ENCODE peak calls at places on chromosomes 2 and 18, in seven cellular contexts. One of them, this sample, is unnamed.

GRCh38 chr18:23828426-23828825 is 139.2 kb downstream of the LAMA3 start:
- DNase-seq in fibroblast of lung: peak
- DNase-seq in cardiac fibroblast: peak
- DNase-seq in IMR-90: peak
- DNase-seq in neural crest cell: no peak
- DNase-seq in RWPE1: peak
- DNase-seq in ovary: no peak
- DNase-seq in this sample: no peak

GRCh38 chr2:233462202-233462785 is 104.3 kb downstream of the USP40 start:
- DNase-seq in fibroblast of lung: no peak
- DNase-seq in cardiac fibroblast: no peak
- DNase-seq in IMR-90: no peak
- DNase-seq in neural crest cell: no peak
- DNase-seq in RWPE1: no peak
- DNase-seq in ovary: no peak
- DNase-seq in this sample: no peak

GRCh38 chr2:113056501-113056900 is 2.5 kb upstream of the IL36RN start:
- DNase-seq in fibroblast of lung: no peak
- DNase-seq in cardiac fibroblast: no peak
- DNase-seq in IMR-90: no peak
- DNase-seq in neural crest cell: no peak
- DNase-seq in RWPE1: no peak
- DNase-seq in ovary: no peak
- DNase-seq in this sample: no peak

GRCh38 chr18:39414009-39414700 is 1848.6 kb upstream of the CELF4 start:
- DNase-seq in fibroblast of lung: peak
- DNase-seq in cardiac fibroblast: peak
- DNase-seq in IMR-90: peak
- DNase-seq in neural crest cell: no peak
- DNase-seq in RWPE1: peak
- DNase-seq in ovary: no peak
- DNase-seq in this sample: no peak

GRCh38 chr2:185385157-185385556 is 353.4 kb upstream of the FSIP2 start:
- DNase-seq in fibroblast of lung: peak
- DNase-seq in cardiac fibroblast: no peak
- DNase-seq in IMR-90: no peak
- DNase-seq in neural crest cell: no peak
- DNase-seq in RWPE1: no peak
- DNase-seq in ovary: no peak
- DNase-seq in this sample: no peak

GRCh38 chr2:42099431-42100173 is 51.8 kb downstream of the PKDCC start:
- DNase-seq in fibroblast of lung: no peak
- DNase-seq in cardiac fibroblast: no peak
- DNase-seq in IMR-90: no peak
- DNase-seq in neural crest cell: no peak
- DNase-seq in RWPE1: no peak
- DNase-seq in ovary: no peak
- DNase-seq in this sample: no peak

GRCh38 chr2:214856116-214856515 is 46.6 kb upstream of the BARD1 start:
- DNase-seq in fibroblast of lung: peak
- DNase-seq in cardiac fibroblast: no peak
- DNase-seq in IMR-90: peak
- DNase-seq in neural crest cell: no peak
- DNase-seq in RWPE1: peak
- DNase-seq in ovary: no peak
- DNase-seq in this sample: no peak

GRCh38 chr2:188518391-188518790 is 226.7 kb downstream of the GULP1 start:
- DNase-seq in fibroblast of lung: peak
- DNase-seq in cardiac fibroblast: peak
- DNase-seq in IMR-90: peak
- DNase-seq in neural crest cell: no peak
- DNase-seq in RWPE1: no peak
- DNase-seq in ovary: no peak
- DNase-seq in this sample: no peak

GRCh38 chr18:64095056-64095455 is 53.8 kb downstream of the LINC00305 start:
- DNase-seq in fibroblast of lung: no peak
- DNase-seq in cardiac fibroblast: no peak
- DNase-seq in IMR-90: no peak
- DNase-seq in neural crest cell: no peak
- DNase-seq in RWPE1: no peak
- DNase-seq in ovary: no peak
- DNase-seq in this sample: no peak

GRCh38 chr18:64100136-64100922 is 48.6 kb downstream of the LINC00305 start:
- DNase-seq in fibroblast of lung: no peak
- DNase-seq in cardiac fibroblast: no peak
- DNase-seq in IMR-90: no peak
- DNase-seq in neural crest cell: no peak
- DNase-seq in RWPE1: no peak
- DNase-seq in ovary: no peak
- DNase-seq in this sample: no peak

GRCh38 chr18:64099244-64099643 is 49.6 kb downstream of the LINC00305 start:
- DNase-seq in fibroblast of lung: no peak
- DNase-seq in cardiac fibroblast: no peak
- DNase-seq in IMR-90: no peak
- DNase-seq in neural crest cell: no peak
- DNase-seq in RWPE1: no peak
- DNase-seq in ovary: no peak
- DNase-seq in this sample: no peak

GRCh38 chr18:64094210-64094609 is 54.7 kb downstream of the LINC00305 start:
- DNase-seq in fibroblast of lung: no peak
- DNase-seq in cardiac fibroblast: no peak
- DNase-seq in IMR-90: no peak
- DNase-seq in neural crest cell: no peak
- DNase-seq in RWPE1: no peak
- DNase-seq in ovary: no peak
- DNase-seq in this sample: no peak

GRCh38 chr18:64097497-64097896 is 51.4 kb downstream of the LINC00305 start:
- DNase-seq in fibroblast of lung: no peak
- DNase-seq in cardiac fibroblast: no peak
- DNase-seq in IMR-90: no peak
- DNase-seq in neural crest cell: no peak
- DNase-seq in RWPE1: no peak
- DNase-seq in ovary: no peak
- DNase-seq in this sample: no peak
- TF ChIP-seq CTCF in fibroblast of lung: no peak
- TF ChIP-seq CTCF in cardiac fibroblast: no peak
- TF ChIP-seq CTCF in IMR-90: peak
- TF ChIP-seq CTCF in neural crest cell: peak
- TF ChIP-seq CTCF in RWPE1: no peak
- TF ChIP-seq CTCF in ovary: no peak
- TF ChIP-seq CTCF in this sample: no peak

GRCh38 chr2:153823880-153824279 is 47.8 kb upstream of the GALNT13 start:
- DNase-seq in fibroblast of lung: no peak
- DNase-seq in cardiac fibroblast: no peak
- DNase-seq in IMR-90: no peak
- DNase-seq in neural crest cell: no peak
- DNase-seq in RWPE1: no peak
- DNase-seq in ovary: no peak
- DNase-seq in this sample: no peak

GRCh38 chr2:153819056-153819455 is 52.7 kb upstream of the GALNT13 start:
- DNase-seq in fibroblast of lung: no peak
- DNase-seq in cardiac fibroblast: no peak
- DNase-seq in IMR-90: no peak
- DNase-seq in neural crest cell: no peak
- DNase-seq in RWPE1: no peak
- DNase-seq in ovary: no peak
- DNase-seq in this sample: no peak

GRCh38 chr2:153818242-153818641 is 53.5 kb upstream of the GALNT13 start:
- DNase-seq in fibroblast of lung: no peak
- DNase-seq in cardiac fibroblast: no peak
- DNase-seq in IMR-90: no peak
- DNase-seq in neural crest cell: no peak
- DNase-seq in RWPE1: no peak
- DNase-seq in ovary: no peak
- DNase-seq in this sample: no peak

GRCh38 chr2:153819501-153819900 is 52.2 kb upstream of the GALNT13 start:
- DNase-seq in fibroblast of lung: no peak
- DNase-seq in cardiac fibroblast: no peak
- DNase-seq in IMR-90: no peak
- DNase-seq in neural crest cell: no peak
- DNase-seq in RWPE1: no peak
- DNase-seq in ovary: no peak
- DNase-seq in this sample: no peak
- TF ChIP-seq CTCF in fibroblast of lung: no peak
- TF ChIP-seq CTCF in cardiac fibroblast: no peak
- TF ChIP-seq CTCF in IMR-90: no peak
- TF ChIP-seq CTCF in neural crest cell: no peak
- TF ChIP-seq CTCF in RWPE1: no peak
- TF ChIP-seq CTCF in ovary: no peak
- TF ChIP-seq CTCF in this sample: no peak

GRCh38 chr2:236656166-236656565 is 86.5 kb downstream of the ACKR3 start:
- DNase-seq in fibroblast of lung: no peak
- DNase-seq in cardiac fibroblast: no peak
- DNase-seq in IMR-90: no peak
- DNase-seq in neural crest cell: no peak
- DNase-seq in RWPE1: no peak
- DNase-seq in ovary: no peak
- DNase-seq in this sample: no peak
- TF ChIP-seq CTCF in fibroblast of lung: no peak
- TF ChIP-seq CTCF in cardiac fibroblast: no peak
- TF ChIP-seq CTCF in IMR-90: no peak
- TF ChIP-seq CTCF in neural crest cell: no peak
- TF ChIP-seq CTCF in RWPE1: no peak
- TF ChIP-seq CTCF in ovary: no peak
- TF ChIP-seq CTCF in this sample: no peak

GRCh38 chr18:68402784-68403183 is 312.1 kb downstream of the TMX3 start:
- DNase-seq in fibroblast of lung: no peak
- DNase-seq in cardiac fibroblast: no peak
- DNase-seq in IMR-90: no peak
- DNase-seq in neural crest cell: no peak
- DNase-seq in RWPE1: no peak
- DNase-seq in ovary: no peak
- DNase-seq in this sample: no peak

GRCh38 chr18:68400889-68401288 is 314.0 kb downstream of the TMX3 start:
- DNase-seq in fibroblast of lung: no peak
- DNase-seq in cardiac fibroblast: no peak
- DNase-seq in IMR-90: no peak
- DNase-seq in neural crest cell: no peak
- DNase-seq in RWPE1: no peak
- DNase-seq in ovary: no peak
- DNase-seq in this sample: no peak

GRCh38 chr18:68409585-68409984 is 305.3 kb downstream of the TMX3 start:
- DNase-seq in fibroblast of lung: no peak
- DNase-seq in cardiac fibroblast: no peak
- DNase-seq in IMR-90: no peak
- DNase-seq in neural crest cell: no peak
- DNase-seq in RWPE1: no peak
- DNase-seq in ovary: no peak
- DNase-seq in this sample: no peak

GRCh38 chr18:68406761-68407160 is 308.1 kb downstream of the TMX3 start:
- DNase-seq in fibroblast of lung: no peak
- DNase-seq in cardiac fibroblast: no peak
- DNase-seq in IMR-90: no peak
- DNase-seq in neural crest cell: no peak
- DNase-seq in RWPE1: no peak
- DNase-seq in ovary: no peak
- DNase-seq in this sample: no peak
- TF ChIP-seq CTCF in fibroblast of lung: peak
- TF ChIP-seq CTCF in cardiac fibroblast: peak
- TF ChIP-seq CTCF in IMR-90: no peak
- TF ChIP-seq CTCF in neural crest cell: no peak
- TF ChIP-seq CTCF in RWPE1: no peak
- TF ChIP-seq CTCF in ovary: no peak
- TF ChIP-seq CTCF in this sample: no peak

DNA sequence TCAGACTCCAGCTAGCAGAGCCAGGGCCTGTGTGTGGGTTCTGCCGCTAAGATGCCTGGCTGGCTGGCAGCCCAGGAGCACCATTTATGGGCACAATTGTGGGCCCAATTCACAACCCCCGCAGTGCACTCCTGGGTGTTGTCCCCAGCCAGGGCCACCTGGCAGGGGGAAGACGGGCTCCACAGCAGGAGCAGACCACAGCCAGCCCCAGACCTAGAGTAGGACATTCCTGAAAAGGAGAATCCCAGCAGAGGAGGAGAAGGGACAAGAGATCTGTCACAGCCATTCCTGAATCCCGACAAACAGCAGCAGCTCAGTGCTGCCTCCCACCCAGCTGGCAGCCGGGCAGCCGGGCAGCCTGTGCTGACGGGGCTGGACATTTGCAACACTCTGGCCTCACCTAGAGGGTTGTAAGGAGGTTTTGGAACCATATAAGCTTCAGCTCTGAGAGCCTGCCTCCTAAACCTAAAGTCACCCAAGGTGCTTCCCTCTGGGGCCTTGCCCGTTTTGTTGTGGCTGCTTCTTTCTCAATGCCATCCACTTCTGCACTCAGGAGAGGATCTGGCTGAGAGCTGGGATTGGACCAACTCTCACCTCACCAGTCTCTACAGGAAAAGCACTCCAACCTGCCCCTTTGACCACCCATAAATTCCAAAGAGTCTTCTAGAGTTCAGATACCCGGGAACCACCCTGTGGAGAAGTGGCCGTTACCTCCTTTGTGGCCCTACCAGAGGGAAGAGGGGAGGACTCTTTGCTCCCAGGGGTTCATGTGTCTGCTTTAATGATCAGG is 4.1 kb upstream of the TMEM177 start:
- DNase-seq in fibroblast of lung: no peak
- DNase-seq in cardiac fibroblast: no peak
- DNase-seq in IMR-90: no peak
- DNase-seq in neural crest cell: no peak
- DNase-seq in RWPE1: no peak
- DNase-seq in ovary: no peak
- DNase-seq in this sample: no peak
- TF ChIP-seq CTCF in fibroblast of lung: no peak
- TF ChIP-seq CTCF in cardiac fibroblast: no peak
- TF ChIP-seq CTCF in IMR-90: no peak
- TF ChIP-seq CTCF in neural crest cell: no peak
- TF ChIP-seq CTCF in RWPE1: no peak
- TF ChIP-seq CTCF in ovary: no peak
- TF ChIP-seq CTCF in this sample: no peak

DNA sequence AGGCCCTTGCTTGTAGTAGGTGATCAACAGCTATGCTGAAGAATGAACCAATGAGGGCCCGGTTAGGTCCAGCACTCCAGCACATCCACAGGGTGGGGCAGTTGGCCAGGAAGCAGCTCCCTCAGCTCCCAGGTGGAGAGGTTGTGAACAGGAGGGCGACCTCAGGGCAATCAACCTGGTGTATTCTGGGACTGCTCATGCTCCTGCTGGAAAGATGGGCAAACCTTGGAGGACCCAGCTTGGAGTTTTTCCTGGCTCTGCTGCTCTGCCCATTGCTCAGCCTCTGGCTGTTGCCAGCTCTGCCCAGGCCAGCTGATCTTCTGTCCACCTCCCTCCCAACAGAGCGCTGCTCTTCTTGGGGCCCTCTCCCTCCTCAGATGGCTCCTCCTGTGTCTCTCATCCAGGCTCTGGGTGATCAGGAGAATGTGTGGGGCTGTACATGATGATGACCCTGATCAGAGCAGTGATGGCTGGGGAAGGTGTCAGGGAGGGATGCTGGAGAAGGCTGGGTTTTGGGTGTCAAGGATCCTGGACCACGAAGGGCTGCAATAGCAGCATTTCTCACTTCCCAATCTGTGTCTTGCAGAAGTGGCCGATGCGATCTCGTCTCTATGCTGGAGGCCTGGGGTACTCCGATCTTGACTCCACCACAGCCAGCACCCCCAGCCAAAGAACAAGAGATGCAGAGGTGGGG is 3.4 kb downstream of the TCF23 start:
- DNase-seq in fibroblast of lung: no peak
- DNase-seq in cardiac fibroblast: no peak
- DNase-seq in IMR-90: no peak
- DNase-seq in neural crest cell: no peak
- DNase-seq in RWPE1: peak
- DNase-seq in ovary: no peak
- DNase-seq in this sample: no peak
- TF ChIP-seq CTCF in fibroblast of lung: no peak
- TF ChIP-seq CTCF in cardiac fibroblast: no peak
- TF ChIP-seq CTCF in IMR-90: no peak
- TF ChIP-seq CTCF in neural crest cell: no peak
- TF ChIP-seq CTCF in RWPE1: no peak
- TF ChIP-seq CTCF in ovary: no peak
- TF ChIP-seq CTCF in this sample: no peak

GRCh38 chr18:29439398-29439797 is 1262.5 kb upstream of the CDH2 start:
- DNase-seq in fibroblast of lung: no peak
- DNase-seq in cardiac fibroblast: peak
- DNase-seq in IMR-90: no peak
- DNase-seq in neural crest cell: no peak
- DNase-seq in RWPE1: no peak
- DNase-seq in ovary: no peak
- DNase-seq in this sample: no peak
- TF ChIP-seq CTCF in fibroblast of lung: no peak
- TF ChIP-seq CTCF in cardiac fibroblast: peak
- TF ChIP-seq CTCF in IMR-90: peak
- TF ChIP-seq CTCF in neural crest cell: no peak
- TF ChIP-seq CTCF in RWPE1: no peak
- TF ChIP-seq CTCF in ovary: no peak
- TF ChIP-seq CTCF in this sample: no peak